ENCODE peak calls at places on chromosomes 2 and 18, in seven cellular contexts. R, B, O, S, L, G and I are unnamed samples.

GRCh38 chr2:170155022-170155722 is 22.8 kb upstream of the MYO3B start:
- DNase-seq in R (peak), B (no peak), O (no peak), S (no peak), L (no peak), G (no peak), I (no peak)

GRCh38 chr2:19131871-19132270 is 226.6 kb downstream of the OSR1 start:
- DNase-seq in R (no peak), B (no peak), O (no peak), S (no peak), L (no peak), G (no peak), I (no peak)

GRCh38 chr18:49582579-49582978 is 20.7 kb downstream of the LIPG start:
- DNase-seq in R (no peak), B (no peak), O (no peak), S (no peak), L (no peak), G (no peak), I (no peak)

GRCh38 chr18:79529991-79530390 is 134.3 kb downstream of the NFATC1 start:
- DNase-seq in R (no peak), B (peak), O (no peak), S (no peak), L (peak), G (no peak), I (peak)

GRCh38 chr2:112827786-112828185 is 8.8 kb downstream of the IL1B start:
- DNase-seq in R (no peak), B (no peak), O (no peak), S (no peak), L (no peak), G (no peak), I (no peak)

GRCh38 chr2:192123847-192124246 is 70.9 kb downstream of the TMEFF2 start:
- DNase-seq in R (no peak), B (no peak), O (no peak), S (peak), L (no peak), G (no peak), I (no peak)

GRCh38 chr18:10230072-10230471 is 224.4 kb upstream of the APCDD1 start:
- DNase-seq in R (peak), B (no peak), O (no peak), S (peak), L (no peak), G (peak), I (no peak)

GRCh38 chr18:50944245-50944917 is 23.5 kb upstream of the ELAC1 start:
- DNase-seq in R (no peak), B (no peak), O (no peak), S (no peak), L (no peak), G (no peak), I (no peak)

GRCh38 chr2:28566441-28567075 is 70.7 kb downstream of the PLB1 start:
- DNase-seq in R (peak), B (peak), O (peak), S (peak), L (peak), G (peak), I (peak)

GRCh38 chr2:57330447-57330846 is 716.2 kb upstream of the VRK2 start:
- DNase-seq in R (peak), B (no peak), O (no peak), S (peak), L (no peak), G (no peak), I (no peak)

GRCh38 chr2:71787108-71787415 is 333.7 kb downstream of the DYSF start:
- DNase-seq in R (no peak), B (no peak), O (no peak), S (no peak), L (no peak), G (no peak), I (no peak)

GRCh38 chr2:85953476-85953875 is 64.7 kb upstream of the ST3GAL5 start:
- DNase-seq in R (no peak), B (no peak), O (no peak), S (no peak), L (no peak), G (no peak), I (no peak)

GRCh38 chr2:221283896-221284295 is 288.2 kb downstream of the EPHA4 start:
- DNase-seq in R (peak), B (no peak), O (no peak), S (no peak), L (no peak), G (no peak), I (no peak)

GRCh38 chr2:31476511-31477171 is 62.1 kb upstream of the XDH start:
- DNase-seq in R (no peak), B (no peak), O (no peak), S (no peak), L (no peak), G (no peak), I (no peak)

GRCh38 chr2:129880971-129881370 is 98.5 kb upstream of the RAB6C start:
- DNase-seq in R (no peak), B (no peak), O (no peak), S (no peak), L (no peak), G (no peak), I (no peak)

GRCh38 chr18:25349131-25349925 is 2.6 kb downstream of the ZNF521 start:
- DNase-seq in R (peak), B (no peak), O (peak), S (no peak), L (peak), G (peak), I (no peak)

GRCh38 chr2:1887915-1888314 is 143.6 kb upstream of the PXDN start:
- DNase-seq in R (no peak), B (no peak), O (no peak), S (peak), L (no peak), G (no peak), I (no peak)

GRCh38 chr18:60962629-60963028 is 370.6 kb upstream of the CDH20 start:
- DNase-seq in R (no peak), B (no peak), O (no peak), S (no peak), L (no peak), G (no peak), I (no peak)

GRCh38 chr2:134706587-134707329 is 12.0 kb downstream of the TMEM163 start:
- DNase-seq in R (no peak), B (no peak), O (no peak), S (no peak), L (no peak), G (no peak), I (no peak)

GRCh38 chr2:223051580-223052375 is at the start of gene KCNE4:
- DNase-seq in R (peak), B (peak), O (no peak), S (no peak), L (peak), G (no peak), I (no peak)

GRCh38 chr2:68279691-68280090 is 27.4 kb upstream of the PPP3R1 start:
- DNase-seq in R (no peak), B (no peak), O (no peak), S (no peak), L (no peak), G (no peak), I (no peak)

GRCh38 chr2:61456070-61456745 is 14.7 kb downstream of the USP34 start:
- DNase-seq in R (no peak), B (no peak), O (no peak), S (no peak), L (no peak), G (no peak), I (no peak)

GRCh38 chr2:237861875-237862527 is 2.6 kb downstream of the RAMP1 start:
- DNase-seq in R (no peak), B (no peak), O (no peak), S (no peak), L (no peak), G (no peak), I (no peak)

GRCh38 chr18:47883771-47884413 is 46.6 kb downstream of the SMAD2 start:
- DNase-seq in R (peak), B (no peak), O (no peak), S (peak), L (no peak), G (no peak), I (no peak)

GRCh38 chr2:70388128-70388527 is 86.3 kb upstream of the FAM136A start:
- DNase-seq in R (no peak), B (no peak), O (no peak), S (peak), L (no peak), G (no peak), I (no peak)

GRCh38 chr18:76373297-76373696 is 121.7 kb downstream of the ZNF516 start:
- DNase-seq in R (no peak), B (no peak), O (no peak), S (no peak), L (no peak), G (no peak), I (no peak)

GRCh38 chr2:168327328-168327727 is 79.9 kb upstream of the STK39 start:
- DNase-seq in R (no peak), B (no peak), O (no peak), S (no peak), L (no peak), G (no peak), I (no peak)

GRCh38 chr2:20613342-20613916 is 37.5 kb downstream of the HS1BP3 start:
- DNase-seq in R (no peak), B (peak), O (no peak), S (no peak), L (no peak), G (no peak), I (no peak)

GRCh38 chr2:99488587-99488998 is 1.2 kb downstream of the REV1 start:
- DNase-seq in R (peak), B (no peak), O (no peak), S (peak), L (no peak), G (no peak), I (no peak)

GRCh38 chr2:69767034-69767433 is 25.1 kb downstream of the ANXA4 start:
- DNase-seq in R (peak), B (no peak), O (no peak), S (peak), L (no peak), G (peak), I (no peak)

GRCh38 chr2:168751104-168751768 is 51.2 kb upstream of the NOSTRIN start:
- DNase-seq in R (no peak), B (no peak), O (no peak), S (no peak), L (no peak), G (no peak), I (no peak)

GRCh38 chr2:173286153-173286809 is 68.4 kb upstream of the CDCA7 start:
- DNase-seq in R (no peak), B (no peak), O (no peak), S (no peak), L (no peak), G (no peak), I (no peak)

GRCh38 chr2:219228026-219228744 is 1.3 kb downstream of the ATG9A start:
- DNase-seq in R (no peak), B (no peak), O (no peak), S (no peak), L (no peak), G (no peak), I (no peak)

GRCh38 chr2:133755515-133756311 is 187.4 kb upstream of the NCKAP5 start:
- DNase-seq in R (peak), B (no peak), O (no peak), S (no peak), L (peak), G (peak), I (no peak)

GRCh38 chr18:55448390-55448789 is 139.6 kb downstream of the TCF4 start:
- DNase-seq in R (no peak), B (no peak), O (no peak), S (no peak), L (no peak), G (no peak), I (no peak)

GRCh38 chr2:62156861-62157496 is 38.9 kb upstream of the B3GNT2 start:
- DNase-seq in R (no peak), B (no peak), O (no peak), S (no peak), L (no peak), G (no peak), I (no peak)

GRCh38 chr2:182666674-182667320 is 49.3 kb upstream of the DNAJC10 start:
- DNase-seq in R (peak), B (no peak), O (no peak), S (peak), L (no peak), G (no peak), I (no peak)

GRCh38 chr2:190599546-190600220 is 49.2 kb upstream of the NAB1 start:
- DNase-seq in R (no peak), B (no peak), O (no peak), S (peak), L (no peak), G (no peak), I (no peak)

GRCh38 chr18:37717098-37717497 is 151.5 kb upstream of the CELF4 start:
- DNase-seq in R (no peak), B (no peak), O (no peak), S (no peak), L (no peak), G (no peak), I (no peak)
- TF ChIP-seq CTCF in R (no peak), B (no peak), O (no peak), S (no peak), L (no peak), G (no peak), I (no peak)

DNA sequence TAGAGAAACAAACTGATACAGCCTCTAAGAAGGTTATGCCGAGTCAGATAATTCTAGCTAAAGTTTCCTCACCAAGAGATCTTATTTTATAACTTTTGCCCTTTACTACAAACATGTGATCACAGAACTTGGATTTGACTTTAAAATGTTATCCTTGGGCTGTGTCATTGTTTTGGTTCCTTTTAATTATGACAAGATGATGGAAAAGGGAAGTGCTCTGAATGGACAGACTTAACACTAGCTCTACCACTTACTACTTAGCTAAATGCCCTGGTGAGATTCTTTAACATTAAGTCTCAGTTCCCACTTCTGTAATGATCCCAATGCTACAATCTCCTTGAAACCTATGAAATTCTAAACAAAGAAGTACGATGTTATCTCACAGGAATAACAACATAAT is 69.9 kb downstream of the RTTN start:
- DNase-seq in R (no peak), B (no peak), O (no peak), S (no peak), L (no peak), G (no peak), I (no peak)
- TF ChIP-seq CTCF in R (no peak), B (no peak), O (no peak), S (no peak), L (no peak), G (no peak), I (no peak)

GRCh38 chr2:10480359-10480949 is 32.3 kb upstream of the ODC1 start:
- DNase-seq in R (no peak), B (no peak), O (no peak), S (no peak), L (no peak), G (no peak), I (no peak)
- TF ChIP-seq CTCF in R (no peak), B (no peak), O (no peak), S (no peak), L (no peak), G (no peak), I (no peak)

DNA sequence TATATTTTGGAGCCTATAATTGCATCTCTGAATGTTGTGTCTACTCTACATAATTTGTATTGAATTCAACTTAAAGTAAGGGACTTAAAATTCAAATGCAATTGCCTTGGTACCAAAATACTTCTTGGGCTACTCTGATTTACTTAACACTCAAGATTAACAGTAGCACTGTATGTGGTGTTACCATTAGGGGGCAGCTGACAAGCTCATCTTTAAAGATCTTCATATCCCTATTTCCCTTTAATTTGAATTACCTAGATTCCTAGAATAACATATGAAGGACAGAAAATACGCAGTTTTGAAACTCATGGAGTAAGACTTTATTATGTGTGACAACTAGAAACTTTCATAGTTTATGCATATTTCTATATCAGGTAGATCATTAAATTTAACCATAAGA is 37.4 kb upstream of the FAP start:
- DNase-seq in R (no peak), B (no peak), O (no peak), S (no peak), L (no peak), G (no peak), I (no peak)
- TF ChIP-seq CTCF in R (no peak), B (no peak), O (no peak), S (no peak), L (no peak), G (no peak), I (no peak)